ENCODE peak calls at places on chromosome 19, in nine cellular contexts. One of them, this sample, is unnamed.

GRCh38 chr19:1069009-1069779 is 2.2 kb downstream of the ARHGAP45 start:
- DNase-seq in H4: peak
- DNase-seq in activated CD4-positive, alpha-beta T cell treated with anti-CD3 and anti-CD28 coated beads for 48 hours: peak
- DNase-seq in GM23248: no peak
- DNase-seq in progenitor cell of endocrine pancreas: no peak
- DNase-seq in head of caudate nucleus: peak
- DNase-seq in fibroblast of pulmonary artery: no peak
- DNase-seq in cardiac fibroblast: no peak
- DNase-seq in HFFc6: no peak
- DNase-seq in this sample: no peak

GRCh38 chr19:15971217-15971616 is 22.4 kb downstream of the OR10H4 start:
- DNase-seq in H4: no peak
- DNase-seq in activated CD4-positive, alpha-beta T cell treated with anti-CD3 and anti-CD28 coated beads for 48 hours: no peak
- DNase-seq in GM23248: no peak
- DNase-seq in progenitor cell of endocrine pancreas: no peak
- DNase-seq in head of caudate nucleus: no peak
- DNase-seq in fibroblast of pulmonary artery: no peak
- DNase-seq in cardiac fibroblast: no peak
- DNase-seq in HFFc6: no peak
- DNase-seq in this sample: no peak

GRCh38 chr19:5154799-5155426 is 185.7 kb downstream of the PTPRS start:
- DNase-seq in H4: no peak
- DNase-seq in activated CD4-positive, alpha-beta T cell treated with anti-CD3 and anti-CD28 coated beads for 48 hours: no peak
- DNase-seq in GM23248: no peak
- DNase-seq in progenitor cell of endocrine pancreas: no peak
- DNase-seq in head of caudate nucleus: no peak
- DNase-seq in fibroblast of pulmonary artery: no peak
- DNase-seq in cardiac fibroblast: no peak
- DNase-seq in HFFc6: no peak
- DNase-seq in this sample: no peak

GRCh38 chr19:19111967-19112580 is 26.2 kb downstream of the TMEM161A start:
- DNase-seq in H4: no peak
- DNase-seq in activated CD4-positive, alpha-beta T cell treated with anti-CD3 and anti-CD28 coated beads for 48 hours: no peak
- DNase-seq in GM23248: no peak
- DNase-seq in progenitor cell of endocrine pancreas: no peak
- DNase-seq in head of caudate nucleus: no peak
- DNase-seq in fibroblast of pulmonary artery: no peak
- DNase-seq in cardiac fibroblast: no peak
- DNase-seq in HFFc6: no peak
- DNase-seq in this sample: no peak

GRCh38 chr19:11530432-11530831 is 1.5 kb upstream of the ECSIT start:
- DNase-seq in H4: peak
- DNase-seq in activated CD4-positive, alpha-beta T cell treated with anti-CD3 and anti-CD28 coated beads for 48 hours: peak
- DNase-seq in GM23248: peak
- DNase-seq in progenitor cell of endocrine pancreas: no peak
- DNase-seq in head of caudate nucleus: peak
- DNase-seq in fibroblast of pulmonary artery: peak
- DNase-seq in cardiac fibroblast: peak
- DNase-seq in HFFc6: peak
- DNase-seq in this sample: peak

GRCh38 chr19:10766681-10767201 is 48.9 kb downstream of the DNM2 start:
- DNase-seq in H4: no peak
- DNase-seq in activated CD4-positive, alpha-beta T cell treated with anti-CD3 and anti-CD28 coated beads for 48 hours: no peak
- DNase-seq in GM23248: peak
- DNase-seq in progenitor cell of endocrine pancreas: no peak
- DNase-seq in head of caudate nucleus: peak
- DNase-seq in fibroblast of pulmonary artery: peak
- DNase-seq in cardiac fibroblast: peak
- DNase-seq in HFFc6: peak
- DNase-seq in this sample: peak

GRCh38 chr19:18562086-18562485 is 4.4 kb downstream of the KXD1 start:
- DNase-seq in H4: no peak
- DNase-seq in activated CD4-positive, alpha-beta T cell treated with anti-CD3 and anti-CD28 coated beads for 48 hours: no peak
- DNase-seq in GM23248: peak
- DNase-seq in progenitor cell of endocrine pancreas: no peak
- DNase-seq in head of caudate nucleus: no peak
- DNase-seq in fibroblast of pulmonary artery: peak
- DNase-seq in cardiac fibroblast: peak
- DNase-seq in HFFc6: no peak
- DNase-seq in this sample: no peak

GRCh38 chr19:29367701-29368306 is 154.9 kb upstream of the UQCRFS1 start:
- DNase-seq in H4: no peak
- DNase-seq in activated CD4-positive, alpha-beta T cell treated with anti-CD3 and anti-CD28 coated beads for 48 hours: no peak
- DNase-seq in GM23248: no peak
- DNase-seq in progenitor cell of endocrine pancreas: no peak
- DNase-seq in head of caudate nucleus: peak
- DNase-seq in fibroblast of pulmonary artery: no peak
- DNase-seq in cardiac fibroblast: no peak
- DNase-seq in HFFc6: no peak
- DNase-seq in this sample: no peak

GRCh38 chr19:4705413-4706131 is 18.1 kb downstream of the DPP9 start:
- DNase-seq in H4: no peak
- DNase-seq in activated CD4-positive, alpha-beta T cell treated with anti-CD3 and anti-CD28 coated beads for 48 hours: no peak
- DNase-seq in GM23248: no peak
- DNase-seq in progenitor cell of endocrine pancreas: no peak
- DNase-seq in head of caudate nucleus: no peak
- DNase-seq in fibroblast of pulmonary artery: no peak
- DNase-seq in cardiac fibroblast: no peak
- DNase-seq in HFFc6: no peak
- DNase-seq in this sample: no peak

GRCh38 chr19:13995878-13996765 is 10.0 kb downstream of the RFX1 start:
- DNase-seq in H4: no peak
- DNase-seq in activated CD4-positive, alpha-beta T cell treated with anti-CD3 and anti-CD28 coated beads for 48 hours: no peak
- DNase-seq in GM23248: no peak
- DNase-seq in progenitor cell of endocrine pancreas: no peak
- DNase-seq in head of caudate nucleus: no peak
- DNase-seq in fibroblast of pulmonary artery: no peak
- DNase-seq in cardiac fibroblast: no peak
- DNase-seq in HFFc6: no peak
- DNase-seq in this sample: no peak

GRCh38 chr19:49875801-49876421 is 1.2 kb downstream of the AKT1S1 start:
- DNase-seq in H4: no peak
- DNase-seq in activated CD4-positive, alpha-beta T cell treated with anti-CD3 and anti-CD28 coated beads for 48 hours: peak
- DNase-seq in GM23248: peak
- DNase-seq in progenitor cell of endocrine pancreas: peak
- DNase-seq in head of caudate nucleus: peak
- DNase-seq in fibroblast of pulmonary artery: no peak
- DNase-seq in cardiac fibroblast: no peak
- DNase-seq in HFFc6: no peak
- DNase-seq in this sample: peak

GRCh38 chr19:15672580-15673175 is at the start of gene CYP4F12:
- DNase-seq in H4: peak
- DNase-seq in activated CD4-positive, alpha-beta T cell treated with anti-CD3 and anti-CD28 coated beads for 48 hours: peak
- DNase-seq in GM23248: peak
- DNase-seq in progenitor cell of endocrine pancreas: no peak
- DNase-seq in head of caudate nucleus: no peak
- DNase-seq in fibroblast of pulmonary artery: peak
- DNase-seq in cardiac fibroblast: peak
- DNase-seq in HFFc6: peak
- DNase-seq in this sample: no peak

GRCh38 chr19:18514800-18515682 is 6.8 kb downstream of the ELL start:
- DNase-seq in H4: no peak
- DNase-seq in activated CD4-positive, alpha-beta T cell treated with anti-CD3 and anti-CD28 coated beads for 48 hours: no peak
- DNase-seq in GM23248: peak
- DNase-seq in progenitor cell of endocrine pancreas: no peak
- DNase-seq in head of caudate nucleus: peak
- DNase-seq in fibroblast of pulmonary artery: peak
- DNase-seq in cardiac fibroblast: peak
- DNase-seq in HFFc6: peak
- DNase-seq in this sample: peak

GRCh38 chr19:1370579-1371361 is 12.9 kb upstream of the NDUFS7 start:
- DNase-seq in H4: no peak
- DNase-seq in activated CD4-positive, alpha-beta T cell treated with anti-CD3 and anti-CD28 coated beads for 48 hours: no peak
- DNase-seq in GM23248: no peak
- DNase-seq in progenitor cell of endocrine pancreas: no peak
- DNase-seq in head of caudate nucleus: no peak
- DNase-seq in fibroblast of pulmonary artery: no peak
- DNase-seq in cardiac fibroblast: no peak
- DNase-seq in HFFc6: no peak
- DNase-seq in this sample: no peak

GRCh38 chr19:55418185-55418584 is 10.6 kb upstream of the UBE2S start:
- DNase-seq in H4: peak
- DNase-seq in activated CD4-positive, alpha-beta T cell treated with anti-CD3 and anti-CD28 coated beads for 48 hours: peak
- DNase-seq in GM23248: peak
- DNase-seq in progenitor cell of endocrine pancreas: peak
- DNase-seq in head of caudate nucleus: peak
- DNase-seq in fibroblast of pulmonary artery: peak
- DNase-seq in cardiac fibroblast: peak
- DNase-seq in HFFc6: peak
- DNase-seq in this sample: peak

GRCh38 chr19:45473366-45474190 is 5.8 kb downstream of the FOSB start:
- DNase-seq in H4: no peak
- DNase-seq in activated CD4-positive, alpha-beta T cell treated with anti-CD3 and anti-CD28 coated beads for 48 hours: no peak
- DNase-seq in GM23248: peak
- DNase-seq in progenitor cell of endocrine pancreas: no peak
- DNase-seq in head of caudate nucleus: no peak
- DNase-seq in fibroblast of pulmonary artery: no peak
- DNase-seq in cardiac fibroblast: no peak
- DNase-seq in HFFc6: no peak
- DNase-seq in this sample: peak

GRCh38 chr19:54523403-54523802 is 20.8 kb downstream of the LAIR2 start:
- DNase-seq in H4: peak
- DNase-seq in activated CD4-positive, alpha-beta T cell treated with anti-CD3 and anti-CD28 coated beads for 48 hours: peak
- DNase-seq in GM23248: peak
- DNase-seq in progenitor cell of endocrine pancreas: no peak
- DNase-seq in head of caudate nucleus: peak
- DNase-seq in fibroblast of pulmonary artery: peak
- DNase-seq in cardiac fibroblast: peak
- DNase-seq in HFFc6: peak
- DNase-seq in this sample: no peak

GRCh38 chr19:47633516-47633915 is 24.6 kb downstream of the BICRA start:
- DNase-seq in H4: no peak
- DNase-seq in activated CD4-positive, alpha-beta T cell treated with anti-CD3 and anti-CD28 coated beads for 48 hours: no peak
- DNase-seq in GM23248: no peak
- DNase-seq in progenitor cell of endocrine pancreas: no peak
- DNase-seq in head of caudate nucleus: no peak
- DNase-seq in fibroblast of pulmonary artery: no peak
- DNase-seq in cardiac fibroblast: no peak
- DNase-seq in HFFc6: no peak
- DNase-seq in this sample: no peak

GRCh38 chr19:9009431-9009830 is 778 bp downstream of the MUC16 start:
- DNase-seq in H4: no peak
- DNase-seq in activated CD4-positive, alpha-beta T cell treated with anti-CD3 and anti-CD28 coated beads for 48 hours: no peak
- DNase-seq in GM23248: no peak
- DNase-seq in progenitor cell of endocrine pancreas: no peak
- DNase-seq in head of caudate nucleus: no peak
- DNase-seq in fibroblast of pulmonary artery: no peak
- DNase-seq in cardiac fibroblast: no peak
- DNase-seq in HFFc6: no peak
- DNase-seq in this sample: no peak

GRCh38 chr19:38686530-38686888 is 39.1 kb downstream of the ACTN4 start:
- DNase-seq in H4: no peak
- DNase-seq in activated CD4-positive, alpha-beta T cell treated with anti-CD3 and anti-CD28 coated beads for 48 hours: peak
- DNase-seq in GM23248: no peak
- DNase-seq in progenitor cell of endocrine pancreas: no peak
- DNase-seq in head of caudate nucleus: no peak
- DNase-seq in fibroblast of pulmonary artery: no peak
- DNase-seq in cardiac fibroblast: no peak
- DNase-seq in HFFc6: no peak
- DNase-seq in this sample: no peak

GRCh38 chr19:40756502-40757110 is 5.6 kb downstream of the SNRPA start:
- DNase-seq in H4: no peak
- DNase-seq in activated CD4-positive, alpha-beta T cell treated with anti-CD3 and anti-CD28 coated beads for 48 hours: peak
- DNase-seq in GM23248: no peak
- DNase-seq in progenitor cell of endocrine pancreas: no peak
- DNase-seq in head of caudate nucleus: no peak
- DNase-seq in fibroblast of pulmonary artery: no peak
- DNase-seq in cardiac fibroblast: no peak
- DNase-seq in HFFc6: no peak
- DNase-seq in this sample: no peak

GRCh38 chr19:47353307-47353712 is 4.2 kb downstream of the DHX34 start:
- DNase-seq in H4: no peak
- DNase-seq in activated CD4-positive, alpha-beta T cell treated with anti-CD3 and anti-CD28 coated beads for 48 hours: no peak
- DNase-seq in GM23248: no peak
- DNase-seq in progenitor cell of endocrine pancreas: no peak
- DNase-seq in head of caudate nucleus: no peak
- DNase-seq in fibroblast of pulmonary artery: no peak
- DNase-seq in cardiac fibroblast: no peak
- DNase-seq in HFFc6: no peak
- DNase-seq in this sample: no peak

GRCh38 chr19:50833802-50834167 is 411 bp upstream of the KLK15 start:
- DNase-seq in H4: no peak
- DNase-seq in activated CD4-positive, alpha-beta T cell treated with anti-CD3 and anti-CD28 coated beads for 48 hours: no peak
- DNase-seq in GM23248: no peak
- DNase-seq in progenitor cell of endocrine pancreas: no peak
- DNase-seq in head of caudate nucleus: no peak
- DNase-seq in fibroblast of pulmonary artery: no peak
- DNase-seq in cardiac fibroblast: no peak
- DNase-seq in HFFc6: no peak
- DNase-seq in this sample: no peak

GRCh38 chr19:6587998-6588507 is 2.9 kb downstream of the CD70 start:
- DNase-seq in H4: no peak
- DNase-seq in activated CD4-positive, alpha-beta T cell treated with anti-CD3 and anti-CD28 coated beads for 48 hours: no peak
- DNase-seq in GM23248: no peak
- DNase-seq in progenitor cell of endocrine pancreas: no peak
- DNase-seq in head of caudate nucleus: no peak
- DNase-seq in fibroblast of pulmonary artery: no peak
- DNase-seq in cardiac fibroblast: no peak
- DNase-seq in HFFc6: no peak
- DNase-seq in this sample: no peak

GRCh38 chr19:55549500-55550320 is 4.4 kb upstream of the SBK3 start:
- DNase-seq in H4: peak
- DNase-seq in activated CD4-positive, alpha-beta T cell treated with anti-CD3 and anti-CD28 coated beads for 48 hours: no peak
- DNase-seq in GM23248: peak
- DNase-seq in progenitor cell of endocrine pancreas: no peak
- DNase-seq in head of caudate nucleus: no peak
- DNase-seq in fibroblast of pulmonary artery: peak
- DNase-seq in cardiac fibroblast: peak
- DNase-seq in HFFc6: peak
- DNase-seq in this sample: peak

GRCh38 chr19:1672038-1672768 is 19.8 kb upstream of the TCF3 start:
- DNase-seq in H4: no peak
- DNase-seq in activated CD4-positive, alpha-beta T cell treated with anti-CD3 and anti-CD28 coated beads for 48 hours: peak
- DNase-seq in GM23248: peak
- DNase-seq in progenitor cell of endocrine pancreas: no peak
- DNase-seq in head of caudate nucleus: no peak
- DNase-seq in fibroblast of pulmonary artery: peak
- DNase-seq in cardiac fibroblast: peak
- DNase-seq in HFFc6: peak
- DNase-seq in this sample: no peak

GRCh38 chr19:42207767-42208259 is 9.7 kb downstream of the DEDD2 start:
- DNase-seq in H4: peak
- DNase-seq in activated CD4-positive, alpha-beta T cell treated with anti-CD3 and anti-CD28 coated beads for 48 hours: no peak
- DNase-seq in GM23248: peak
- DNase-seq in progenitor cell of endocrine pancreas: no peak
- DNase-seq in head of caudate nucleus: no peak
- DNase-seq in fibroblast of pulmonary artery: peak
- DNase-seq in cardiac fibroblast: peak
- DNase-seq in HFFc6: peak
- DNase-seq in this sample: peak

GRCh38 chr19:2841858-2842574 is 741 bp downstream of the ZNF555 start:
- DNase-seq in H4: no peak
- DNase-seq in activated CD4-positive, alpha-beta T cell treated with anti-CD3 and anti-CD28 coated beads for 48 hours: peak
- DNase-seq in GM23248: peak
- DNase-seq in progenitor cell of endocrine pancreas: no peak
- DNase-seq in head of caudate nucleus: no peak
- DNase-seq in fibroblast of pulmonary artery: no peak
- DNase-seq in cardiac fibroblast: no peak
- DNase-seq in HFFc6: no peak
- DNase-seq in this sample: no peak

GRCh38 chr19:44767295-44768180 is 10.2 kb upstream of the CBLC start:
- DNase-seq in H4: no peak
- DNase-seq in activated CD4-positive, alpha-beta T cell treated with anti-CD3 and anti-CD28 coated beads for 48 hours: no peak
- DNase-seq in GM23248: no peak
- DNase-seq in progenitor cell of endocrine pancreas: no peak
- DNase-seq in head of caudate nucleus: no peak
- DNase-seq in fibroblast of pulmonary artery: no peak
- DNase-seq in cardiac fibroblast: no peak
- DNase-seq in HFFc6: no peak
- DNase-seq in this sample: no peak